ENCODE peak calls at places on chromosomes 4 and X, in eight cellular contexts. H, C, Q, K, S, R, V and D are unnamed samples.

GRCh38 chrX:1224954-1225353 is 12.5 kb upstream of the CRLF2 start:
- DNase-seq in K (peak; percentile 92), C (no peak), V (no peak), R (no peak), S (no peak), H (no peak), Q (no peak), D (no peak)

GRCh38 chr4:2651546-2651945 is 104.6 kb downstream of the TNIP2 start:
- DNase-seq in R (no peak), V (no peak), K (no peak), Q (no peak), S (no peak), C (no peak), H (no peak), D (no peak)

GRCh38 chr4:20017439-20017838 is 234.3 kb upstream of the SLIT2 start:
- DNase-seq in C (no peak), S (no peak), R (no peak), K (no peak), H (no peak), Q (no peak), V (no peak), D (no peak)

GRCh38 chr4:124459922-124460301 is 252.6 kb downstream of the ANKRD50 start:
- DNase-seq in V (no peak), Q (no peak), R (no peak), C (no peak), S (no peak), H (no peak), K (no peak), D (no peak)

GRCh38 chr4:114364857-114365256 is 233.8 kb upstream of the UGT8 start:
- DNase-seq in R (peak; percentile 41), S (peak; percentile 92), K (peak; percentile 55), C (no peak), Q (no peak), V (no peak), H (no peak), D (no peak)

GRCh38 chr4:138275946-138276621 is 33.9 kb upstream of the SLC7A11 start:
- DNase-seq in S (peak; percentile 91), Q (no peak), C (no peak), H (no peak), R (peak; percentile 90), V (no peak), K (no peak), D (no peak)

GRCh38 chrX:65601530-65602281 is 65.7 kb upstream of the MSN start:
- DNase-seq in C (peak; percentile 66), H (no peak), V (peak; percentile 70), R (peak; percentile 5), S (peak; percentile 88), K (no peak), Q (no peak), D (no peak)

GRCh38 chr4:19214591-19214990 is 1037.1 kb upstream of the SLIT2 start:
- DNase-seq in Q (no peak), R (no peak), H (no peak), C (no peak), V (no peak), K (no peak), S (peak; percentile 10), D (no peak)

GRCh38 chr4:17780461-17781071 is 855 bp downstream of the FAM184B start:
- DNase-seq in C (no peak), K (peak; percentile 62), S (peak; percentile 47), H (no peak), V (no peak), Q (no peak), R (no peak), D (no peak)

GRCh38 chr4:150582101-150582565 is at the start of gene MAB21L2:
- DNase-seq in R (no peak), C (no peak), K (peak; percentile 66), V (no peak), S (peak; percentile 46), H (no peak), Q (no peak), D (no peak)